ENCODE peak calls at places on chromosomes 16 and 17, in four cellular contexts. One of them, this sample, is unnamed.

GRCh38 chr17:75588546-75589016 is 981 bp downstream of the MYO15B start:
- DNase-seq in right cardiac atrium: peak
- DNase-seq in brain microvascular endothelial cell: no peak
- DNase-seq in thoracic aorta: no peak
- DNase-seq in this sample: no peak

GRCh38 chr17:46764709-46765401 is 53.6 kb downstream of the WNT3 start:
- DNase-seq in right cardiac atrium: peak
- DNase-seq in brain microvascular endothelial cell: peak
- DNase-seq in thoracic aorta: no peak
- DNase-seq in this sample: peak

GRCh38 chr17:40485851-40486512 is 15.4 kb downstream of the TNS4 start:
- DNase-seq in brain microvascular endothelial cell: peak
- DNase-seq in thoracic aorta: no peak
- DNase-seq in right cardiac atrium: peak
- DNase-seq in this sample: peak

GRCh38 chr17:42676424-42677011 is at the start of gene PLEKHH3:
- DNase-seq in brain microvascular endothelial cell: no peak
- DNase-seq in right cardiac atrium: no peak
- DNase-seq in thoracic aorta: no peak
- DNase-seq in this sample: no peak

GRCh38 chr17:79214940-79215604 is 140.4 kb downstream of the ENGASE start:
- DNase-seq in thoracic aorta: no peak
- DNase-seq in brain microvascular endothelial cell: no peak
- DNase-seq in right cardiac atrium: peak
- DNase-seq in this sample: no peak

GRCh38 chr16:336269-336668 is 16.3 kb downstream of the AXIN1 start:
- DNase-seq in right cardiac atrium: no peak
- DNase-seq in thoracic aorta: no peak
- DNase-seq in brain microvascular endothelial cell: no peak
- DNase-seq in this sample: no peak

GRCh38 chr16:29702307-29702706 is 23.3 kb downstream of the QPRT start:
- DNase-seq in brain microvascular endothelial cell: no peak
- DNase-seq in right cardiac atrium: no peak
- DNase-seq in thoracic aorta: no peak
- DNase-seq in this sample: no peak

GRCh38 chr16:19463468-19464315 is 46.0 kb downstream of the TMC5 start:
- DNase-seq in brain microvascular endothelial cell: no peak
- DNase-seq in thoracic aorta: no peak
- DNase-seq in right cardiac atrium: no peak
- DNase-seq in this sample: no peak

GRCh38 chr17:32158870-32159585 is 16.7 kb downstream of the RHOT1 start:
- DNase-seq in brain microvascular endothelial cell: no peak
- DNase-seq in right cardiac atrium: no peak
- DNase-seq in thoracic aorta: no peak
- DNase-seq in this sample: no peak

GRCh38 chr17:78360371-78361226 is 722 bp upstream of the SOCS3 start:
- DNase-seq in brain microvascular endothelial cell: peak
- DNase-seq in right cardiac atrium: peak
- DNase-seq in thoracic aorta: no peak
- DNase-seq in this sample: peak

GRCh38 chr16:46736695-46737094 is 11.4 kb downstream of the MYLK3 start:
- DNase-seq in brain microvascular endothelial cell: no peak
- DNase-seq in thoracic aorta: no peak
- DNase-seq in right cardiac atrium: no peak
- DNase-seq in this sample: no peak

GRCh38 chr16:30838876-30839471 is 52.0 kb upstream of the ZNF629 start:
- DNase-seq in brain microvascular endothelial cell: no peak
- DNase-seq in thoracic aorta: no peak
- DNase-seq in right cardiac atrium: no peak
- DNase-seq in this sample: no peak

GRCh38 chr17:77451271-77451893 is 310.6 kb downstream of the SEC14L1 start:
- DNase-seq in thoracic aorta: no peak
- DNase-seq in brain microvascular endothelial cell: peak
- DNase-seq in right cardiac atrium: peak
- DNase-seq in this sample: peak

GRCh38 chr17:81428945-81429344 is 33.7 kb downstream of the BAHCC1 start:
- DNase-seq in thoracic aorta: no peak
- DNase-seq in right cardiac atrium: peak
- DNase-seq in brain microvascular endothelial cell: no peak
- DNase-seq in this sample: no peak
- H3K4me3 ChIP-seq in thoracic aorta: peak
- H3K4me3 ChIP-seq in right cardiac atrium: no peak
- H3K4me3 ChIP-seq in brain microvascular endothelial cell: no peak
- H3K4me3 ChIP-seq in this sample: no peak

GRCh38 chr17:61410555-61411089 is 11.0 kb downstream of the TBX2 start:
- DNase-seq in brain microvascular endothelial cell: peak
- DNase-seq in thoracic aorta: no peak
- DNase-seq in right cardiac atrium: peak
- DNase-seq in this sample: peak
- H3K4me3 ChIP-seq in brain microvascular endothelial cell: peak
- H3K4me3 ChIP-seq in thoracic aorta: peak
- H3K4me3 ChIP-seq in right cardiac atrium: peak
- H3K4me3 ChIP-seq in this sample: no peak

GRCh38 chr17:50546701-50547034 is 306 bp upstream of the SPATA20 start:
- DNase-seq in thoracic aorta: no peak
- DNase-seq in brain microvascular endothelial cell: no peak
- DNase-seq in right cardiac atrium: no peak
- DNase-seq in this sample: no peak
- H3K4me3 ChIP-seq in thoracic aorta: peak
- H3K4me3 ChIP-seq in brain microvascular endothelial cell: peak
- H3K4me3 ChIP-seq in right cardiac atrium: no peak
- H3K4me3 ChIP-seq in this sample: peak

GRCh38 chr17:66580178-66580577 is 254.7 kb upstream of the CACNG5 start:
- DNase-seq in right cardiac atrium: peak
- DNase-seq in thoracic aorta: no peak
- DNase-seq in brain microvascular endothelial cell: peak
- DNase-seq in this sample: peak
- H3K4me3 ChIP-seq in right cardiac atrium: no peak
- H3K4me3 ChIP-seq in thoracic aorta: peak
- H3K4me3 ChIP-seq in brain microvascular endothelial cell: no peak
- H3K4me3 ChIP-seq in this sample: no peak